ENCODE peak calls at places on chromosome 13, in seven cellular contexts. H, J, K, G, I, U and L are unnamed samples.

GRCh38 chr13:30744056-30744684 is 8.8 kb downstream of the ALOX5AP start:
- DNase-seq in J (peak), G (no peak), K (no peak), I (peak), U (no peak), H (peak), L (peak)

GRCh38 chr13:70173236-70173959 is 65.1 kb upstream of the KLHL1 start:
- DNase-seq in K (no peak), U (no peak), J (no peak), G (no peak), I (no peak), H (no peak), L (no peak)

GRCh38 chr13:83221813-83222241 is 660.4 kb downstream of the SLITRK1 start:
- DNase-seq in G (no peak), I (no peak), H (no peak), U (no peak), J (no peak), K (no peak), L (no peak)

GRCh38 chr13:33761744-33762143 is 56.2 kb upstream of the RFC3 start:
- DNase-seq in U (no peak), H (no peak), I (no peak), J (no peak), G (no peak), K (no peak), L (no peak)

GRCh38 chr13:31722684-31723083 is 16.6 kb upstream of the RXFP2 start:
- DNase-seq in H (no peak), G (no peak), U (no peak), J (no peak), K (no peak), I (no peak), L (no peak)

GRCh38 chr13:48631441-48631840 is 22.3 kb upstream of the CYSLTR2 start:
- DNase-seq in H (no peak), I (no peak), U (no peak), J (no peak), G (no peak), K (no peak), L (no peak)

GRCh38 chr13:77118134-77118533 is 91.2 kb upstream of the FBXL3 start:
- DNase-seq in K (no peak), U (no peak), G (no peak), J (no peak), H (no peak), I (no peak), L (no peak)

GRCh38 chr13:20119960-20120359 is 40.9 kb downstream of the GJA3 start:
- DNase-seq in K (peak), U (no peak), J (no peak), H (no peak), G (no peak), I (no peak), L (no peak)

GRCh38 chr13:28313579-28313978 is 175.2 kb downstream of the PAN3 start:
- DNase-seq in H (no peak), G (no peak), K (no peak), U (no peak), J (no peak), I (no peak), L (no peak)

GRCh38 chr13:66520511-66521390 is 709.4 kb downstream of the PCDH9 start:
- DNase-seq in I (no peak), G (no peak), U (no peak), K (no peak), H (no peak), J (no peak), L (no peak)

GRCh38 chr13:31965361-31966066 is 66.1 kb upstream of the FRY start:
- DNase-seq in K (no peak), U (no peak), I (no peak), J (no peak), G (no peak), H (no peak), L (no peak)

GRCh38 chr13:48942131-48942530 is 33.6 kb upstream of the FNDC3A start:
- DNase-seq in I (no peak), G (no peak), K (no peak), H (no peak), U (no peak), J (no peak), L (no peak)

GRCh38 chr13:28685114-28685513 is 26.2 kb downstream of the POMP start:
- DNase-seq in H (no peak), J (no peak), G (no peak), I (no peak), U (no peak), K (no peak), L (no peak)

GRCh38 chr13:113912596-113912995 is 48.7 kb upstream of the GAS6 start:
- DNase-seq in J (no peak), K (no peak), G (no peak), H (no peak), U (no peak), I (no peak), L (no peak)

GRCh38 chr13:87669379-87669978 is 1.7 kb upstream of the SLITRK5 start:
- DNase-seq in H (no peak), J (no peak), I (no peak), G (no peak), U (no peak), K (no peak), L (no peak)